ENCODE peak calls at places on chromosome 13, in six cellular contexts. G, E, Y, U, W and S are unnamed samples.

GRCh38 chr13:70023506-70023905 is 84.1 kb upstream of the ATXN8OS start:
- DNase-seq in G (no peak), E (no peak), Y (no peak), U (no peak), W (no peak), S (no peak)

GRCh38 chr13:71034018-71034417 is 833.0 kb downstream of the DACH1 start:
- DNase-seq in G (no peak), E (no peak), Y (no peak), U (no peak), W (no peak), S (no peak)

GRCh38 chr13:46382224-46382623 is 4.8 kb downstream of the RUBCNL start:
- DNase-seq in G (no peak), E (no peak), Y (no peak), U (no peak), W (no peak), S (no peak)

GRCh38 chr13:106497079-106497478 is 38.4 kb downstream of the EFNB2 start:
- DNase-seq in G (no peak), E (no peak), Y (no peak), U (no peak), W (no peak), S (no peak)

GRCh38 chr13:41403983-41404382 is 53.4 kb upstream of the RGCC start:
- DNase-seq in G (no peak), E (no peak), Y (no peak), U (no peak), W (no peak), S (no peak)

GRCh38 chr13:36981156-36981743 is 17.9 kb downstream of the ALG5 start:
- DNase-seq in G (no peak), E (peak), Y (peak), U (no peak), W (no peak), S (peak)

GRCh38 chr13:43085545-43085944 is 62.2 kb downstream of the DNAJC15 start:
- DNase-seq in G (no peak), E (peak), Y (peak), U (no peak), W (no peak), S (peak)

GRCh38 chr13:23567792-23568480 is 2.3 kb upstream of the TNFRSF19 start:
- DNase-seq in G (no peak), E (no peak), Y (no peak), U (no peak), W (no peak), S (no peak)

GRCh38 chr13:101556676-101557121 is 104.2 kb downstream of the ITGBL1 start:
- DNase-seq in G (no peak), E (no peak), Y (no peak), U (no peak), W (no peak), S (no peak)

GRCh38 chr13:112685856-112686255 is 4.0 kb upstream of the ATP11A start:
- DNase-seq in G (no peak), E (peak), Y (no peak), U (peak), W (peak), S (no peak)

GRCh38 chr13:22451345-22451744 is 729.4 kb upstream of the SGCG start:
- DNase-seq in G (peak), E (peak), Y (no peak), U (no peak), W (no peak), S (no peak)

GRCh38 chr13:61406275-61406674 is 9.4 kb downstream of the PCDH20 start:
- DNase-seq in G (no peak), E (no peak), Y (no peak), U (no peak), W (no peak), S (no peak)

GRCh38 chr13:21079206-21079605 is 17.8 kb upstream of the LATS2 start:
- DNase-seq in G (no peak), E (no peak), Y (peak), U (no peak), W (no peak), S (no peak)

GRCh38 chr13:43567608-43568007 is 219.2 kb downstream of the ENOX1 start:
- DNase-seq in G (no peak), E (no peak), Y (no peak), U (no peak), W (no peak), S (no peak)

GRCh38 chr13:112487127-112487517 is 100.8 kb downstream of the TUBGCP3 start:
- DNase-seq in G (no peak), E (no peak), Y (no peak), U (no peak), W (no peak), S (no peak)

GRCh38 chr13:25114220-25114619 is 18.3 kb downstream of the PABPC3 start:
- DNase-seq in G (peak), E (peak), Y (peak), U (peak), W (peak), S (peak)

GRCh38 chr13:63351081-63351480 is 1935.4 kb upstream of the PCDH20 start:
- DNase-seq in G (no peak), E (no peak), Y (no peak), U (no peak), W (no peak), S (no peak)

GRCh38 chr13:27135023-27135422 is 36.6 kb downstream of the USP12 start:
- DNase-seq in G (no peak), E (no peak), Y (peak), U (no peak), W (no peak), S (no peak)